ENCODE peak calls at places on chromosome 4, in nine cellular contexts. Q is Peyer's patch, Z is Panc1, K is SK-N-SH, A is A549, V is tibial nerve, W is cardiac muscle cell, C is OCI-LY7, U is hepatocyte. I is an unnamed sample. For H3K4me1, the result is how much of the 10 kb centered on the place peaks cover.

GRCh38 chr4:101197350-101197749 is 150.0 kb downstream of the PPP3CA start:
- DNase-seq in Q (no peak), Z (no peak), K (no peak), A (no peak), V (no peak), W (no peak), C (no peak), U (no peak), I (no peak)

GRCh38 chr4:185203380-185204237 is at the start of gene CFAP97:
- DNase-seq in Q (peak), Z (no peak), K (peak), A (peak), V (peak), W (peak), C (peak), U (peak), I (peak)

GRCh38 chr4:153530996-153531375 is 64.8 kb downstream of the TMEM131L start:
- DNase-seq in Q (no peak), Z (no peak), K (peak), A (no peak), V (no peak), W (no peak), C (no peak), U (no peak), I (no peak)

GRCh38 chr4:140790765-140791164 is 34.6 kb upstream of the TBC1D9 start:
- DNase-seq in Q (peak), Z (peak), K (no peak), A (no peak), V (peak), W (peak), C (peak), U (no peak), I (no peak)

GRCh38 chr4:7040760-7041159 is 2.4 kb upstream of the TADA2B start:
- DNase-seq in Q (no peak), Z (no peak), K (no peak), A (no peak), V (no peak), W (no peak), C (no peak), U (no peak), I (no peak)

GRCh38 chr4:54165438-54165837 is 63.7 kb upstream of the PDGFRA start:
- DNase-seq in Q (no peak), Z (peak), K (no peak), A (no peak), V (no peak), W (peak), C (no peak), U (no peak), I (no peak)

GRCh38 chr4:38868055-38868965 is 704 bp downstream of the FAM114A1 start:
- DNase-seq in Q (no peak), Z (no peak), K (no peak), A (no peak), V (peak), W (peak), C (no peak), U (peak), I (peak)

GRCh38 chr4:102157984-102158383 is 187.3 kb downstream of the SLC39A8 start:
- DNase-seq in Q (no peak), Z (no peak), K (no peak), A (no peak), V (no peak), W (no peak), C (no peak), U (no peak), I (no peak)

GRCh38 chr4:101158136-101158485 is 189.2 kb downstream of the PPP3CA start:
- DNase-seq in Q (no peak), Z (no peak), K (no peak), A (no peak), V (no peak), W (no peak), C (no peak), U (no peak), I (no peak)

GRCh38 chr4:25845841-25846653 is 16.7 kb downstream of the SEL1L3 start:
- DNase-seq in Q (no peak), Z (no peak), K (no peak), A (no peak), V (no peak), W (no peak), C (no peak), U (no peak), I (no peak)

GRCh38 chr4:173270312-173271027 is 63.7 kb downstream of the HMGB2 start:
- DNase-seq in Q (no peak), Z (no peak), K (peak), A (no peak), V (no peak), W (peak), C (no peak), U (peak), I (no peak)

GRCh38 chr4:152635876-152636275 is 43.9 kb downstream of the TMEM154 start:
- DNase-seq in Q (no peak), Z (no peak), K (no peak), A (no peak), V (no peak), W (peak), C (no peak), U (no peak), I (no peak)

GRCh38 chr4:147984065-147984777 is 252.3 kb downstream of the ARHGAP10 start:
- DNase-seq in Q (no peak), Z (peak), K (peak), A (peak), V (no peak), W (peak), C (peak), U (peak), I (peak)

GRCh38 chr4:149161247-149161646 is 654.4 kb downstream of the IQCM start:
- DNase-seq in Q (no peak), Z (no peak), K (no peak), A (no peak), V (no peak), W (peak), C (no peak), U (no peak), I (no peak)

GRCh38 chr4:73751166-73751565 is 10.8 kb downstream of the CXCL8 start:
- DNase-seq in Q (no peak), Z (no peak), K (no peak), A (no peak), V (no peak), W (peak), C (no peak), U (no peak), I (no peak)

GRCh38 chr4:55248756-55249155 is 97.3 kb upstream of the SRD5A3 start:
- DNase-seq in Q (no peak), Z (no peak), K (no peak), A (no peak), V (no peak), W (peak), C (no peak), U (no peak), I (no peak)

GRCh38 chr4:40923326-40924095 is 173.8 kb downstream of the NSUN7 start:
- DNase-seq in Q (no peak), Z (no peak), K (no peak), A (no peak), V (no peak), W (no peak), C (no peak), U (no peak), I (no peak)

GRCh38 chr4:41976775-41977516 is 4.6 kb upstream of the DCAF4L1 start:
- DNase-seq in Q (no peak), Z (no peak), K (no peak), A (no peak), V (no peak), W (no peak), C (no peak), U (no peak), I (no peak)

GRCh38 chr4:81652069-81652478 is 180.4 kb upstream of the RASGEF1B start:
- DNase-seq in Q (no peak), Z (no peak), K (no peak), A (no peak), V (no peak), W (peak), C (no peak), U (no peak), I (no peak)

GRCh38 chr4:176921256-176921655 is 128.5 kb upstream of the VEGFC start:
- DNase-seq in Q (no peak), Z (no peak), K (no peak), A (no peak), V (no peak), W (peak), C (no peak), U (no peak), I (no peak)

GRCh38 chr4:119725688-119726330 is 97.2 kb upstream of the PDE5A start:
- DNase-seq in Q (no peak), Z (no peak), K (no peak), A (no peak), V (no peak), W (no peak), C (no peak), U (peak), I (peak)

GRCh38 chr4:54976682-54977081 is 148.7 kb downstream of the KDR start:
- DNase-seq in Q (no peak), Z (no peak), K (no peak), A (no peak), V (no peak), W (no peak), C (no peak), U (no peak), I (peak)

GRCh38 chr4:100317032-100317864 is 127.0 kb upstream of the DDIT4L start:
- DNase-seq in Q (no peak), Z (no peak), K (no peak), A (no peak), V (no peak), W (peak), C (no peak), U (no peak), I (no peak)

GRCh38 chr4:148376151-148376550 is 66.1 kb downstream of the NR3C2 start:
- DNase-seq in Q (peak), Z (no peak), K (peak), A (no peak), V (peak), W (peak), C (no peak), U (peak), I (no peak)

GRCh38 chr4:109303141-109303499 is 662 bp upstream of the COL25A1 start:
- DNase-seq in Q (no peak), Z (no peak), K (no peak), A (no peak), V (no peak), W (peak), C (no peak), U (peak), I (no peak)

GRCh38 chr4:90093526-90093925 is 33.7 kb upstream of the CCSER1 start:
- DNase-seq in Q (no peak), Z (no peak), K (no peak), A (no peak), V (no peak), W (no peak), C (no peak), U (no peak), I (no peak)

GRCh38 chr4:38565271-38566199 is 98.5 kb upstream of the KLF3 start:
- DNase-seq in Q (no peak), Z (peak), K (no peak), A (no peak), V (no peak), W (peak), C (no peak), U (no peak), I (no peak)

GRCh38 chr4:157888281-157888680 is 284.5 kb downstream of the GASK1B start:
- DNase-seq in Q (no peak), Z (no peak), K (no peak), A (no peak), V (no peak), W (no peak), C (no peak), U (no peak), I (no peak)

GRCh38 chr4:153428816-153429592 is 37.2 kb upstream of the TMEM131L start:
- DNase-seq in Q (no peak), Z (no peak), K (no peak), A (no peak), V (no peak), W (peak), C (peak), U (no peak), I (no peak)

GRCh38 chr4:119653990-119654389 is 25.4 kb upstream of the PDE5A start:
- DNase-seq in Q (no peak), Z (no peak), K (no peak), A (no peak), V (no peak), W (no peak), C (no peak), U (no peak), I (no peak)

GRCh38 chr4:128812360-128812958 is 3.0 kb downstream of the JADE1 start:
- DNase-seq in Q (peak), Z (no peak), K (peak), A (peak), V (peak), W (peak), C (peak), U (peak), I (peak)

GRCh38 chr4:186810613-186811150 is 87.0 kb upstream of the FAT1 start:
- DNase-seq in Q (no peak), Z (no peak), K (no peak), A (no peak), V (no peak), W (no peak), C (no peak), U (no peak), I (no peak)

GRCh38 chr4:180084561-180084960 is 2158.6 kb upstream of the TENM3 start:
- DNase-seq in Q (no peak), Z (no peak), K (no peak), A (no peak), V (no peak), W (no peak), C (no peak), U (no peak), I (no peak)

GRCh38 chr4:41281038-41281634 is 24.4 kb downstream of the UCHL1 start:
- DNase-seq in Q (no peak), Z (peak), K (peak), A (peak), V (peak), W (peak), C (peak), U (peak), I (peak)

GRCh38 chr4:31983677-31984076 is 1263.5 kb downstream of the PCDH7 start:
- DNase-seq in Q (no peak), Z (no peak), K (no peak), A (no peak), V (no peak), W (no peak), C (no peak), U (no peak), I (no peak)

GRCh38 chr4:155794589-155794988 is 35.8 kb downstream of the GUCY1B1 start:
- DNase-seq in Q (no peak), Z (no peak), K (no peak), A (no peak), V (no peak), W (no peak), C (no peak), U (no peak), I (no peak)

GRCh38 chr4:155799794-155800123 is 40.9 kb downstream of the GUCY1B1 start:
- DNase-seq in Q (no peak), Z (no peak), K (no peak), A (no peak), V (no peak), W (no peak), C (no peak), U (no peak), I (no peak)

GRCh38 chr4:155800685-155801343 is 42.0 kb downstream of the GUCY1B1 start:
- DNase-seq in Q (no peak), Z (no peak), K (no peak), A (no peak), V (no peak), W (no peak), C (no peak), U (no peak), I (no peak)

GRCh38 chr4:155799106-155799793 is 40.4 kb downstream of the GUCY1B1 start:
- DNase-seq in Q (no peak), Z (no peak), K (no peak), A (no peak), V (no peak), W (no peak), C (no peak), U (no peak), I (no peak)

DNA sequence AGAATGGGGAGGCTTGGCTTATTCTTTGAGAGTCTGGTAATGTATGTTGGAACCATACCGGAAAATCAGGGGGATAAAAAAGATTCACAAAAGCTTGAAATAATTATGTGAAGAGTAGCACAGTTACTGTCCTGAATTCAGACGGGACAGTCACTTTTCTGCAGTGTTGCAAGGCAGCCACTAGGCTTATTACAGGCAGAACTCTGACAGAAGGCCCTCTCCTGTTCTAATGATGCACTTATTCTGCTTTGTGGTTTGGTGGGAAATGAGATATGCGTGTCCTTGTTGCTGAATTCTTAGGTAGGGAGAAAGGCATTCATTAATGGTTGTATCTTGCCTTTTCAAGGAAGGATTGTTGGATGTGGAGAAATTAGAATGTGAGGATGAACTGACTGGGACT is 37.2 kb downstream of the GUCY1B1 start:
- DNase-seq in Q (no peak), Z (no peak), K (peak), A (peak), V (no peak), W (peak), C (no peak), U (peak), I (no peak)
- TF ChIP-seq CTCF in Q (peak), Z (peak), K (peak), A (no peak), V (no peak), W (peak), C (peak), U (peak), I (peak)

GRCh38 chr4:13403833-13404232 is 80.3 kb downstream of the RAB28 start:
- DNase-seq in Q (no peak), Z (no peak), K (no peak), A (no peak), V (no peak), W (no peak), C (no peak), U (no peak), I (no peak)
- H3K4me3 ChIP-seq in Q (no peak), Z (no peak), K (no peak), A (no peak), V (no peak), W (no peak), C (no peak), U (no peak), I (no peak)

GRCh38 chr4:17068396-17068795 is 170.0 kb upstream of the LDB2 start:
- DNase-seq in Q (no peak), Z (no peak), K (no peak), A (no peak), V (no peak), W (no peak), C (no peak), U (no peak), I (no peak)
- H3K4me1 ChIP-seq in Q (under half), Z (under half), K (under half), A (under half), V (under half), W (under half), C (under half), U (under half), I (under half)

DNA sequence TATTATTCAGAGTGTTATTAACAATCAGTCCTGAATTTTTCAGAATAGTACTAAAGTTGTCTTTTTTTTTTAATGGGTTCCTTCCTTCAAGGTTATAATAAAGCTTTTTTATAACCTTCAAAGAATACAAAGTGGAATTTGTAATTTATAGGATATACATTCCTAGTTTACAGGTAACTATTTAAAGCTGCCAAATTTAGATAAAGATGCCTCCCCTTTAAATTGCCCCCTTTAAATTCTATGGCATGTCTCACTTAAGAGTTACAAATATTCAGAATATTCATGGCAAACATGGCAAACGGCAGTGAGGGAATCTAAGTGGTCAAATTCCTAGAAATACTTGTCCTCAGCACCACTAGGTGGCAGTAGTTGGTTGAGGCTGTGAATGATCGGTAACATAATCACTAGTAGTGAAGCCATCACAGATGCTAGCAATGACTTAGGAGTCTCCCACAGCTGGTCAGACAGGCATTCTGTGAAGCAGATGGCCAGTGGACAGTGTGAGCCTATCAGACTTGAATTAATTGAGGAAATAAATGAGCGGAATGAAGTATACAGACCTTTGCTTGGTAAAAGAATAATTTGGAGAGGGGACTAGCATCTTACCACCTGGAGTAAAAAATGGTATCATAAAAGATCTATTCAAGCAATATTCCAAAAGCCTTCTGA is 86.4 kb downstream of the CBR4 start:
- DNase-seq in Q (peak), Z (peak), K (peak), A (peak), V (peak), W (peak), C (peak), U (peak), I (peak)
- TF ChIP-seq CTCF in Q (peak), Z (peak), K (peak), A (peak), V (peak), W (peak), C (peak), U (peak), I (peak)

GRCh38 chr4:151227731-151228130 is 49.2 kb upstream of the PRSS48 start:
- DNase-seq in Q (no peak), Z (peak), K (no peak), A (no peak), V (peak), W (peak), C (no peak), U (peak), I (no peak)

GRCh38 chr4:151228196-151229119 is 48.5 kb upstream of the PRSS48 start:
- DNase-seq in Q (no peak), Z (no peak), K (no peak), A (no peak), V (no peak), W (peak), C (no peak), U (no peak), I (no peak)

GRCh38 chr4:151223465-151223864 is 53.5 kb upstream of the PRSS48 start:
- DNase-seq in Q (no peak), Z (no peak), K (no peak), A (no peak), V (no peak), W (no peak), C (no peak), U (no peak), I (no peak)

GRCh38 chr4:151231915-151232595 is 44.9 kb upstream of the PRSS48 start:
- DNase-seq in Q (no peak), Z (no peak), K (no peak), A (no peak), V (no peak), W (peak), C (no peak), U (no peak), I (no peak)

DNA sequence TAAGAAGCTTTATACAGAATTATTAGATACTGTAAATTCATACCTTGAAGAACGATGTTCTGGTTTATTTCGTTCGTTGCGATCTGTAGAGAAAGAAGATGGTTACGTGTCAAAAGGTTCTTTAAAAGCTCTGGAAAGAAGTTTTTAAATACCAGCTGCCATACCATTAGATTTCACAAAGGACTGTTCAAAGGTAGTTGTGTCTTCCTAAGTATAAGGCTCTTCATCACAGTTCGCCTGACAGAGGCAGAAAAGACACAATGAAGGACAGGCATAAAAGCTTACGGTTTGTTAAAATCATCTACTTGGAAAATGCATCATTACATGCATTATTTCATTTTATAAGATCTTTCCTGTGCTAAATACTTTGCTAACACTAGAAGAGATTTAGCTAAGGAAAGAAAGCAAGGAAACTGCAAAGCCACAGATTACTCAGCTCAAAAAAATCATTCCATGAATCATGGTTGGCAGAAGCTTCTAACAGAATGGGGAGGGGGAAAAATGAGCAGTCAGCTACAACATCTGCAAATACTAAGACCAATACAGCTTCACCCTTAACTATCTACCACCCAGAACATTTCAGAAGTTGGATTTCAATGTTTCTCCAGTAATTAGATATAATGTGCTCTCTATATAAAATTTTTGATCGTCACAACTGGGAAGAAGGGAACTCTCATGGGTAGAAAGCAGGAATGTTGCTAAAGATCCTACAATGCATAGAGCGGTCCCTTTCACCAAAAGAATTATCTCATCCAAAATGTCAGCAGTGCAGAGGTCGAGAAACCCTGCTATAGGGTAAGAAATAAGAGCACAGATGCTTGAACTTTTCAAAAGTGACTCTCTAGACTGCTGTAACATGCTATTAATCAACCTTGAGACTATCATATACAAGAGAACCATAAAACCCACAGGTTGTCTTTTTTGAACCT is 50.7 kb upstream of the PRSS48 start:
- DNase-seq in Q (no peak), Z (peak), K (no peak), A (peak), V (no peak), W (peak), C (no peak), U (peak), I (no peak)
- H3K4me3 ChIP-seq in Q (no peak), Z (no peak), K (peak), A (no peak), V (peak), W (no peak), C (no peak), U (peak), I (no peak)

I was measured in endodermal cell.